ENCODE peak calls at places on chromosome 18, in eight cellular contexts. B is IMR-90; X is colonic mucosa; C is HEK293T; Z is progenitor cell of endocrine pancreas; J is Calu3; H is AG10803; Q is stimulated activated CD8-positive, alpha-beta memory T cell treated with anti-CD3 and anti-CD28 coated beads, Interleukin-12 subunit alpha, Interleukin-12 subunit beta, amount 100 ng/mL, for 1 hour. S is an unnamed sample.

GRCh38 chr18:21369146-21369545 is 127.1 kb downstream of the GREB1L start:
- DNase-seq in B (no peak), X (no peak), C (no peak), Z (no peak), J (no peak), H (peak; percentile 73), Q (no peak), S (no peak)

GRCh38 chr18:57910817-57911216 is 107.7 kb upstream of the ATP8B1 start:
- DNase-seq in B (no peak), X (peak; percentile 36), C (peak; percentile 28), Z (no peak), J (peak; percentile 34), H (no peak), Q (no peak), S (no peak)

GRCh38 chr18:12462242-12462641 is 54.5 kb downstream of the PRELID3A start:
- DNase-seq in B (no peak), X (no peak), C (no peak), Z (no peak), J (no peak), H (no peak), Q (no peak), S (no peak)

GRCh38 chr18:6994053-6994452 is 123.5 kb downstream of the LAMA1 start:
- DNase-seq in B (peak; percentile 17), X (no peak), C (no peak), Z (no peak), J (no peak), H (peak; percentile 48), Q (no peak), S (no peak)

GRCh38 chr18:3044931-3045698 is 32.2 kb upstream of the LPIN2 start:
- DNase-seq in B (no peak), X (peak; percentile 88), C (no peak), Z (no peak), J (peak; percentile 78), H (no peak), Q (no peak), S (no peak)

GRCh38 chr18:23515911-23516546 is 12.7 kb downstream of the RMC1 start:
- DNase-seq in B (peak; percentile 76), X (peak; percentile 83), C (peak; percentile 88), Z (peak; percentile 62), J (peak; percentile 79), H (peak; percentile 69), Q (peak; percentile 63), S (peak; percentile 69)

GRCh38 chr18:21450913-21451312 is 149.6 kb downstream of the ESCO1 start:
- DNase-seq in B (no peak), X (no peak), C (no peak), Z (no peak), J (no peak), H (no peak), Q (no peak), S (no peak)

GRCh38 chr18:68660355-68661183 is 54.3 kb downstream of the TMX3 start:
- DNase-seq in B (peak; percentile 61), X (no peak), C (no peak), Z (no peak), J (no peak), H (peak; percentile 69), Q (no peak), S (no peak)

GRCh38 chr18:53567935-53568574 is 656.4 kb downstream of the MBD2 start:
- DNase-seq in B (peak; percentile 13), X (no peak), C (peak; percentile 12), Z (no peak), J (no peak), H (peak; percentile 31), Q (no peak), S (no peak)

GRCh38 chr18:1663879-1664705 is 759.4 kb downstream of the ADCYAP1 start:
- DNase-seq in B (no peak), X (peak; percentile 31), C (peak; percentile 18), Z (peak; percentile 22), J (peak; percentile 78), H (peak; percentile 22), Q (no peak), S (no peak)

GRCh38 chr18:26133652-26134051 is at the start of gene PSMA8:
- DNase-seq in B (no peak), X (no peak), C (no peak), Z (no peak), J (no peak), H (no peak), Q (peak; percentile 15), S (no peak)

GRCh38 chr18:79574938-79575525 is 104.6 kb upstream of the CTDP1 start:
- DNase-seq in B (no peak), X (peak; percentile 16), C (no peak), Z (no peak), J (no peak), H (no peak), Q (no peak), S (no peak)

GRCh38 chr18:69143084-69143483 is 257.6 kb upstream of the DOK6 start:
- DNase-seq in B (no peak), X (no peak), C (no peak), Z (no peak), J (no peak), H (no peak), Q (no peak), S (no peak)

S was measured in 8988T.